ENCODE peak calls at places on chromosomes 3 and 15, in eight cellular contexts. A is pulmonary artery endothelial cell; O is naive B cell; D is iPS DF 6.9; H is activated CD4-positive, CD25-positive, alpha-beta regulatory T cell treated with anti-CD3 and anti-CD28 coated beads, Interleukin-2, amount 50 U/mL, for 16 hours; T is AG09309; C is stomach; G is stimulated activated CD4-positive, alpha-beta T cell treated with anti-CD3 and anti-CD28 coated beads, Interleukin-15, amount 100 ng/mL, for 1 hour. N is an unnamed sample.
A peak's percentile ranks its signal among the peaks of the same experiment; 100 is the strongest.

GRCh38 chr3:146033950-146034349 is 127.0 kb downstream of the PLOD2 start:
- DNase-seq in T (no peak), C (no peak), D (no peak), O (no peak), G (no peak), A (no peak), H (no peak), N (no peak)

GRCh38 chr3:77475545-77475944 is 435.6 kb downstream of the ROBO2 start:
- DNase-seq in H (no peak), O (no peak), C (no peak), T (no peak), G (no peak), A (no peak), D (no peak), N (no peak)

GRCh38 chr15:80234883-80235282 is 17.1 kb downstream of the CTXND1 start:
- DNase-seq in A (no peak), G (no peak), C (peak; percentile 34), T (no peak), O (peak; percentile 3), D (peak; percentile 37), H (no peak), N (no peak)

GRCh38 chr15:52261498-52262242 is 33.9 kb downstream of the MYO5C start:
- DNase-seq in T (no peak), G (no peak), C (peak; percentile 65), O (peak; percentile 51), H (peak; percentile 24), A (peak; percentile 94), D (peak; percentile 85), N (no peak)

GRCh38 chr3:129180461-129180860 is 3.2 kb downstream of the CNBP start:
- DNase-seq in H (no peak), T (no peak), A (no peak), O (no peak), G (no peak), D (no peak), C (no peak), N (no peak)

GRCh38 chr3:191502583-191502982 is 41.6 kb downstream of the PYDC2 start:
- DNase-seq in G (no peak), D (peak; percentile 11), C (no peak), T (no peak), O (no peak), H (no peak), A (no peak), N (no peak)

GRCh38 chr3:182626484-182627467 is 166.5 kb upstream of the ATP11B start:
- DNase-seq in C (peak; percentile 37), G (no peak), D (no peak), T (no peak), O (no peak), H (no peak), A (no peak), N (no peak)

GRCh38 chr3:39531066-39531465 is 63.6 kb downstream of the MOBP start:
- DNase-seq in T (no peak), O (no peak), A (no peak), D (no peak), G (no peak), C (no peak), H (no peak), N (no peak)

GRCh38 chr15:56473017-56473416 is 8.1 kb upstream of the MNS1 start:
- DNase-seq in H (no peak), T (no peak), D (no peak), C (no peak), G (no peak), O (no peak), A (no peak), N (no peak)

GRCh38 chr15:20659265-20659664 is 117.7 kb upstream of the GOLGA6L6 start:
- DNase-seq in A (no peak), T (no peak), H (no peak), C (no peak), D (no peak), G (no peak), O (no peak), N (no peak)

GRCh38 chr3:39990532-39990931 is 181.1 kb downstream of the MYRIP start:
- DNase-seq in O (no peak), A (peak; percentile 37), C (peak; percentile 48), G (no peak), T (peak; percentile 17), H (no peak), D (peak; percentile 52), N (no peak)

GRCh38 chr15:67216859-67217258 is 37.6 kb downstream of the AAGAB start:
- DNase-seq in T (no peak), A (no peak), G (no peak), D (no peak), H (no peak), C (no peak), O (no peak), N (no peak)

GRCh38 chr3:66326340-66326739 is 105.5 kb downstream of the SLC25A26 start:
- DNase-seq in A (no peak), G (no peak), H (no peak), D (no peak), O (no peak), C (no peak), T (no peak), N (no peak)

GRCh38 chr3:172194702-172195392 is 155.5 kb downstream of the FNDC3B start:
- DNase-seq in D (no peak), G (no peak), A (no peak), H (no peak), T (no peak), C (no peak), O (no peak), N (no peak)

GRCh38 chr15:44956388-44956787 is at the start of gene TERB2:
- DNase-seq in H (no peak), C (no peak), G (no peak), A (no peak), D (no peak), T (no peak), O (no peak), N (no peak)

GRCh38 chr15:92393287-92393993 is at the start of gene ST8SIA2:
- DNase-seq in O (no peak), H (no peak), G (no peak), C (no peak), D (no peak), T (no peak), A (no peak), N (no peak)

N was measured in cortex of kidney.